ENCODE peak calls at places on chromosomes 4 and X, in five cellular contexts. O is NCI-H1105; M is NCI-H2029; N is stimulated activated CD4-positive, alpha-beta T cell treated with anti-CD3 and anti-CD28 coated beads, Interleukin-15, amount 100 ng/mL, for 48 hours; T is germinal center. B is an unnamed sample.

GRCh38 chr4:100591156-100591876 is 73.5 kb upstream of the EMCN start:
- DNase-seq in O (peak; percentile 62), M (peak; percentile 66), N (no peak), T (no peak), B (no peak)

GRCh38 chr4:37892641-37893040 is 1.8 kb downstream of the TBC1D1 start:
- DNase-seq in O (no peak), M (no peak), N (peak; percentile 44), T (peak; percentile 85), B (no peak)

GRCh38 chr4:8266088-8266487 is 3.5 kb upstream of the HTRA3 start:
- DNase-seq in O (no peak), M (no peak), N (no peak), T (no peak), B (no peak)

GRCh38 chrX:115719171-115719570 is 158.2 kb downstream of the PLS3 start:
- DNase-seq in O (no peak), M (no peak), N (no peak), T (no peak), B (no peak)

GRCh38 chr4:8763966-8764901 is 107.4 kb downstream of the HMX1 start:
- DNase-seq in O (no peak), M (no peak), N (no peak), T (no peak), B (peak; percentile 52)

GRCh38 chr4:18630218-18631110 is 608.9 kb upstream of the LCORL start:
- DNase-seq in O (no peak), M (no peak), N (no peak), T (no peak), B (no peak)

GRCh38 chrX:69618803-69619202 is 2.9 kb downstream of the EDA start:
- DNase-seq in O (no peak), M (no peak), N (no peak), T (peak; percentile 2), B (no peak)

GRCh38 chrX:133776072-133776471 is 209.3 kb downstream of the GPC3 start:
- DNase-seq in O (no peak), M (no peak), N (no peak), T (no peak), B (no peak)

GRCh38 chr4:48483006-48483776 is at the start of gene SLC10A4:
- DNase-seq in O (peak; percentile 42), M (peak; percentile 37), N (no peak), T (peak; percentile 57), B (no peak)

GRCh38 chrX:43949669-43950068 is 23.5 kb downstream of the NDP start:
- DNase-seq in O (no peak), M (no peak), N (no peak), T (peak; percentile 14), B (no peak)

GRCh38 chr4:24664956-24665355 is 80.6 kb upstream of the DHX15 start:
- DNase-seq in O (no peak), M (no peak), N (no peak), T (no peak), B (no peak)

GRCh38 chr4:13524504-13525243 is 19.6 kb downstream of the NKX3-2 start:
- DNase-seq in O (no peak), M (no peak), N (no peak), T (no peak), B (no peak)

GRCh38 chrX:53494427-53494826 is 60.3 kb upstream of the HSD17B10 start:
- DNase-seq in O (peak; percentile 1), M (peak; percentile 28), N (no peak), T (no peak), B (no peak)

GRCh38 chrX:71103110-71103983 is 3.2 kb downstream of the CXorf65 start:
- DNase-seq in O (no peak), M (no peak), N (no peak), T (no peak), B (no peak)

GRCh38 chr4:2295535-2296442 is 33.9 kb upstream of the MXD4 start:
- DNase-seq in O (no peak), M (no peak), N (no peak), T (no peak), B (peak; percentile 56)

GRCh38 chrX:136608295-136608933 is 39.5 kb upstream of the CD40LG start:
- DNase-seq in O (no peak), M (no peak), N (peak; percentile 17), T (peak; percentile 17), B (no peak)

GRCh38 chr4:55382515-55383003 is 13.2 kb upstream of the TMEM165 start:
- DNase-seq in O (no peak), M (no peak), N (no peak), T (no peak), B (no peak)

GRCh38 chrX:116436358-116436816 is at the start of gene SLC6A14:
- DNase-seq in O (no peak), M (no peak), N (no peak), T (no peak), B (peak; percentile 76)

GRCh38 chrX:77528034-77528433 is 80.8 kb downstream of the FGF16 start:
- DNase-seq in O (no peak), M (no peak), N (no peak), T (no peak), B (no peak)

GRCh38 chr4:10154241-10154640 is 37.6 kb upstream of the WDR1 start:
- DNase-seq in O (no peak), M (no peak), N (no peak), T (no peak), B (no peak)

GRCh38 chrX:24025741-24026402 is 1.1 kb downstream of the KLHL15 start:
- DNase-seq in O (peak; percentile 53), M (peak; percentile 7), N (no peak), T (no peak), B (no peak)

GRCh38 chr4:82652062-82652461 is 90.3 kb upstream of the TMEM150C start:
- DNase-seq in O (no peak), M (no peak), N (no peak), T (no peak), B (no peak)

GRCh38 chr4:108146819-108147218 is 21.9 kb downstream of the LEF1 start:
- DNase-seq in O (no peak), M (no peak), N (no peak), T (no peak), B (no peak)

GRCh38 chr4:39083164-39083563 is 21.1 kb downstream of the KLHL5 start:
- DNase-seq in O (no peak), M (no peak), N (no peak), T (no peak), B (no peak)